ENCODE peak calls at places on chromosomes 13 and 19, in nine cellular contexts. C, T, D, W, K, E, U, N and R are unnamed samples.

GRCh38 chr19:6062274-6062673 is 48.0 kb downstream of the RFX2 start:
- DNase-seq in C (no peak), N (peak), U (no peak), K (peak), T (no peak), D (peak), W (no peak), E (no peak), R (peak)

GRCh38 chr19:15404780-15405211 is 14.0 kb downstream of the AKAP8L start:
- DNase-seq in W (no peak), U (no peak), T (no peak), N (no peak), E (no peak), K (no peak), D (no peak), C (no peak), R (no peak)

GRCh38 chr19:56273563-56274117 is 1.1 kb downstream of the EDDM13 start:
- DNase-seq in C (no peak), N (no peak), D (no peak), E (no peak), U (peak), W (no peak), K (peak), T (no peak), R (no peak)

GRCh38 chr19:27765912-27766725 is 1446.8 kb downstream of the UQCRFS1 start:
- DNase-seq in C (no peak), E (no peak), U (no peak), K (no peak), W (no peak), N (no peak), T (no peak), D (no peak), R (no peak)

GRCh38 chr13:61275251-61275650 is 140.4 kb downstream of the PCDH20 start:
- DNase-seq in N (no peak), E (no peak), C (no peak), U (no peak), W (no peak), T (no peak), K (no peak), D (no peak), R (no peak)

GRCh38 chr13:29858667-29859066 is 8.2 kb upstream of the UBL3 start:
- DNase-seq in T (no peak), E (no peak), U (peak), N (no peak), W (no peak), D (no peak), K (no peak), C (no peak), R (no peak)

GRCh38 chr19:11693505-11694499 is 44.9 kb downstream of the ZNF823 start:
- DNase-seq in U (peak), W (no peak), T (peak), N (peak), C (no peak), K (peak), D (no peak), E (no peak), R (no peak)

GRCh38 chr13:19606737-19607136 is 26.7 kb upstream of the MPHOSPH8 start:
- DNase-seq in C (no peak), T (no peak), N (no peak), K (no peak), U (no peak), W (no peak), D (no peak), E (no peak), R (no peak)

GRCh38 chr19:33622505-33622808 is 704 bp downstream of the CHST8 start:
- DNase-seq in E (no peak), N (peak), T (no peak), K (peak), W (no peak), D (no peak), C (no peak), U (no peak), R (no peak)

GRCh38 chr19:15381429-15381828 is 1.8 kb upstream of the AKAP8 start:
- DNase-seq in N (peak), C (no peak), U (no peak), W (no peak), D (no peak), T (no peak), E (no peak), K (no peak), R (no peak)

GRCh38 chr13:79780240-79780639 is 299.3 kb downstream of the NDFIP2 start:
- DNase-seq in C (no peak), U (peak), K (no peak), N (no peak), W (no peak), T (no peak), D (no peak), E (no peak), R (no peak)

GRCh38 chr13:98585946-98586345 is 9.0 kb upstream of the STK24 start:
- DNase-seq in W (no peak), D (no peak), C (no peak), K (no peak), E (no peak), U (no peak), T (no peak), N (no peak), R (no peak)

GRCh38 chr13:49953560-49953959 is 17.4 kb upstream of the SPRYD7 start:
- DNase-seq in N (no peak), C (no peak), E (no peak), U (no peak), W (no peak), D (no peak), K (no peak), T (no peak), R (no peak)

GRCh38 chr13:106284358-106284757 is 251.1 kb downstream of the EFNB2 start:
- DNase-seq in U (peak), C (no peak), T (no peak), N (no peak), W (no peak), K (peak), E (no peak), D (no peak), R (no peak)

GRCh38 chr13:82569581-82569980 is 1312.7 kb downstream of the SLITRK1 start:
- DNase-seq in T (no peak), K (no peak), C (no peak), E (no peak), U (no peak), D (no peak), N (no peak), W (no peak), R (no peak)

GRCh38 chr19:3189702-3190469 is 4.2 kb downstream of the NCLN start:
- DNase-seq in C (no peak), E (peak), N (peak), D (no peak), K (no peak), T (no peak), W (no peak), U (no peak), R (no peak)

GRCh38 chr19:47309608-47310007 is at the start of gene C5AR1:
- DNase-seq in W (no peak), E (no peak), K (no peak), D (no peak), C (no peak), U (peak), T (no peak), N (no peak), R (no peak)

GRCh38 chr19:1261863-1262686 is 7.1 kb upstream of the CIRBP start:
- DNase-seq in K (peak), N (peak), D (peak), U (peak), C (no peak), W (no peak), E (peak), T (no peak), R (no peak)

GRCh38 chr13:99756281-99756680 is 215.3 kb downstream of the ZIC5 start:
- DNase-seq in U (no peak), C (no peak), W (no peak), K (no peak), T (no peak), D (no peak), E (no peak), N (no peak), R (no peak)

GRCh38 chr13:24747248-24748151 is 16.5 kb upstream of the RNF17 start:
- DNase-seq in U (peak), N (peak), K (peak), D (no peak), C (no peak), W (no peak), T (no peak), E (no peak), R (no peak)

GRCh38 chr13:45370922-45371406 is 30.0 kb upstream of the TPT1 start:
- DNase-seq in U (peak), N (peak), W (peak), E (peak), K (peak), D (peak), C (peak), T (peak), R (no peak)

GRCh38 chr19:34145741-34146202 is 26.5 kb upstream of the LSM14A start:
- DNase-seq in K (peak), C (peak), U (peak), W (peak), T (peak), E (peak), N (peak), D (no peak), R (peak)

GRCh38 chr13:21014139-21014665 is 47.2 kb downstream of the LATS2 start:
- DNase-seq in W (no peak), D (no peak), E (no peak), K (no peak), C (no peak), N (no peak), U (no peak), T (no peak), R (no peak)

GRCh38 chr19:21022996-21023395 is 2.5 kb downstream of the ZNF430 start:
- DNase-seq in W (no peak), T (no peak), D (no peak), E (no peak), U (peak), N (no peak), K (peak), C (no peak), R (no peak)

GRCh38 chr13:105196052-105196451 is 1339.4 kb downstream of the EFNB2 start:
- DNase-seq in E (no peak), N (no peak), W (no peak), D (no peak), U (peak), C (no peak), T (no peak), K (peak), R (no peak)

GRCh38 chr13:32117696-32118095 is 86.1 kb downstream of the FRY start:
- DNase-seq in E (peak), U (no peak), D (peak), T (no peak), W (no peak), K (no peak), C (no peak), N (no peak), R (no peak)